ENCODE peak calls at places on chromosome X, in seven cellular contexts. One of them, this sample, is unnamed.

GRCh38 chrX:16836371-16836770 is 33.8 kb downstream of the RBBP7 start:
- DNase-seq in BE2C: peak
- DNase-seq in immature natural killer cell: peak
- DNase-seq in adipocyte: no peak
- DNase-seq in Caki2: peak
- DNase-seq in SW480: no peak
- DNase-seq in stimulated activated CD4-positive, alpha-beta T cell treated with anti-CD3 and anti-CD28 coated beads, Interleukin-12 subunit alpha, Interleukin-12 subunit beta, amount 100 ng/mL, for 24 hours: no peak
- DNase-seq in this sample: no peak

GRCh38 chrX:44344194-44344593 is 722 bp upstream of the EFHC2 start:
- DNase-seq in immature natural killer cell: peak
- DNase-seq in stimulated activated CD4-positive, alpha-beta T cell treated with anti-CD3 and anti-CD28 coated beads, Interleukin-12 subunit alpha, Interleukin-12 subunit beta, amount 100 ng/mL, for 24 hours: peak
- DNase-seq in Caki2: no peak
- DNase-seq in adipocyte: no peak
- DNase-seq in BE2C: no peak
- DNase-seq in SW480: no peak
- DNase-seq in this sample: no peak

GRCh38 chrX:50211510-50211909 is 6.9 kb downstream of the CCNB3 start:
- DNase-seq in immature natural killer cell: no peak
- DNase-seq in SW480: peak
- DNase-seq in Caki2: no peak
- DNase-seq in BE2C: peak
- DNase-seq in stimulated activated CD4-positive, alpha-beta T cell treated with anti-CD3 and anti-CD28 coated beads, Interleukin-12 subunit alpha, Interleukin-12 subunit beta, amount 100 ng/mL, for 24 hours: no peak
- DNase-seq in adipocyte: peak
- DNase-seq in this sample: no peak

GRCh38 chrX:40329616-40330015 is 231.9 kb upstream of the BCOR start:
- DNase-seq in stimulated activated CD4-positive, alpha-beta T cell treated with anti-CD3 and anti-CD28 coated beads, Interleukin-12 subunit alpha, Interleukin-12 subunit beta, amount 100 ng/mL, for 24 hours: no peak
- DNase-seq in Caki2: no peak
- DNase-seq in adipocyte: no peak
- DNase-seq in immature natural killer cell: no peak
- DNase-seq in BE2C: no peak
- DNase-seq in SW480: no peak
- DNase-seq in this sample: no peak

GRCh38 chrX:16839852-16840460 is 30.2 kb downstream of the RBBP7 start:
- DNase-seq in adipocyte: peak
- DNase-seq in BE2C: no peak
- DNase-seq in SW480: peak
- DNase-seq in stimulated activated CD4-positive, alpha-beta T cell treated with anti-CD3 and anti-CD28 coated beads, Interleukin-12 subunit alpha, Interleukin-12 subunit beta, amount 100 ng/mL, for 24 hours: no peak
- DNase-seq in immature natural killer cell: no peak
- DNase-seq in Caki2: peak
- DNase-seq in this sample: peak

GRCh38 chrX:153032397-153033118 is 23.7 kb upstream of the PNMA3 start:
- DNase-seq in adipocyte: peak
- DNase-seq in BE2C: peak
- DNase-seq in SW480: no peak
- DNase-seq in immature natural killer cell: peak
- DNase-seq in stimulated activated CD4-positive, alpha-beta T cell treated with anti-CD3 and anti-CD28 coated beads, Interleukin-12 subunit alpha, Interleukin-12 subunit beta, amount 100 ng/mL, for 24 hours: peak
- DNase-seq in Caki2: peak
- DNase-seq in this sample: peak

GRCh38 chrX:132957211-132958085 is 981 bp downstream of the HS6ST2 start:
- DNase-seq in immature natural killer cell: peak
- DNase-seq in SW480: no peak
- DNase-seq in BE2C: peak
- DNase-seq in Caki2: no peak
- DNase-seq in stimulated activated CD4-positive, alpha-beta T cell treated with anti-CD3 and anti-CD28 coated beads, Interleukin-12 subunit alpha, Interleukin-12 subunit beta, amount 100 ng/mL, for 24 hours: no peak
- DNase-seq in adipocyte: peak
- DNase-seq in this sample: no peak

GRCh38 chrX:46408553-46409407 is 136.4 kb downstream of the ZNF674 start:
- DNase-seq in Caki2: peak
- DNase-seq in stimulated activated CD4-positive, alpha-beta T cell treated with anti-CD3 and anti-CD28 coated beads, Interleukin-12 subunit alpha, Interleukin-12 subunit beta, amount 100 ng/mL, for 24 hours: peak
- DNase-seq in SW480: peak
- DNase-seq in adipocyte: peak
- DNase-seq in BE2C: peak
- DNase-seq in immature natural killer cell: peak
- DNase-seq in this sample: peak

This sample was measured in kidney glomerular epithelial cell.